ENCODE peak calls at places on chromosome 19, in ten cellular contexts. F is tibial artery, N is fibroblast of the aortic adventitia, E is DND-41, H is AG04449, P is heart right ventricle, V is GM20000, O is fibroblast of mammary gland, M is RWPE1, D is H9. G is an unnamed sample.

GRCh38 chr19:39351537-39352037 is 9.4 kb downstream of the SAMD4B start:
- DNase-seq in F (no peak), N (peak), E (no peak), H (no peak), P (no peak), V (peak), O (peak), M (no peak), D (no peak), G (no peak)

GRCh38 chr19:19039901-19040300 is 6.5 kb downstream of the ARMC6 start:
- DNase-seq in F (no peak), N (no peak), E (no peak), H (no peak), P (no peak), V (no peak), O (no peak), M (no peak), D (no peak), G (no peak)

GRCh38 chr19:14536926-14537692 is 7.7 kb downstream of the TECR start:
- DNase-seq in F (peak), N (peak), E (peak), H (no peak), P (peak), V (peak), O (peak), M (peak), D (peak), G (peak)

GRCh38 chr19:30174357-30174645 is 197.9 kb upstream of the ZNF536 start:
- DNase-seq in F (no peak), N (no peak), E (no peak), H (no peak), P (no peak), V (no peak), O (no peak), M (no peak), D (no peak), G (no peak)

GRCh38 chr19:2059422-2060201 is 8.6 kb upstream of the MKNK2 start:
- DNase-seq in F (peak), N (peak), E (no peak), H (no peak), P (peak), V (no peak), O (peak), M (peak), D (no peak), G (peak)

GRCh38 chr19:34254552-34255432 is at the start of gene GARRE1:
- DNase-seq in F (no peak), N (no peak), E (peak), H (no peak), P (peak), V (peak), O (no peak), M (peak), D (peak), G (peak)

GRCh38 chr19:18453269-18454024 is 15.5 kb upstream of the ISYNA1 start:
- DNase-seq in F (no peak), N (no peak), E (no peak), H (no peak), P (no peak), V (no peak), O (peak), M (no peak), D (no peak), G (no peak)

GRCh38 chr19:55632463-55632834 is 8.1 kb upstream of the ZNF784 start:
- DNase-seq in F (peak), N (peak), E (peak), H (peak), P (no peak), V (peak), O (peak), M (no peak), D (peak), G (peak)

GRCh38 chr19:28258794-28259193 is 954.2 kb downstream of the UQCRFS1 start:
- DNase-seq in F (no peak), N (no peak), E (no peak), H (no peak), P (no peak), V (no peak), O (no peak), M (no peak), D (no peak), G (no peak)

GRCh38 chr19:39709026-39709872 is 5.0 kb downstream of the LGALS14 start:
- DNase-seq in F (no peak), N (no peak), E (no peak), H (no peak), P (no peak), V (no peak), O (no peak), M (peak), D (no peak), G (no peak)

GRCh38 chr19:7230826-7231225 is 63.4 kb downstream of the INSR start:
- DNase-seq in F (peak), N (peak), E (no peak), H (no peak), P (peak), V (no peak), O (no peak), M (no peak), D (no peak), G (no peak)

GRCh38 chr19:30074741-30075460 is 132.9 kb downstream of the URI1 start:
- DNase-seq in F (no peak), N (no peak), E (no peak), H (no peak), P (no peak), V (no peak), O (no peak), M (no peak), D (no peak), G (peak)

GRCh38 chr19:45693168-45693788 is 812 bp downstream of the QPCTL start:
- DNase-seq in F (peak), N (peak), E (peak), H (no peak), P (peak), V (peak), O (peak), M (peak), D (peak), G (peak)

GRCh38 chr19:18233224-18233825 is 7.1 kb upstream of the PDE4C start:
- DNase-seq in F (no peak), N (peak), E (peak), H (no peak), P (peak), V (peak), O (peak), M (peak), D (peak), G (peak)

GRCh38 chr19:45448425-45448756 is 19.4 kb upstream of the FOSB start:
- DNase-seq in F (no peak), N (no peak), E (no peak), H (no peak), P (no peak), V (no peak), O (no peak), M (no peak), D (no peak), G (no peak)

GRCh38 chr19:46288896-46289588 is 7.8 kb upstream of the HIF3A start:
- DNase-seq in F (peak), N (peak), E (no peak), H (no peak), P (peak), V (no peak), O (peak), M (peak), D (no peak), G (no peak)

GRCh38 chr19:1027953-1028902 is 1.8 kb downstream of the CNN2 start:
- DNase-seq in F (peak), N (peak), E (peak), H (peak), P (peak), V (peak), O (peak), M (peak), D (peak), G (no peak)

GRCh38 chr19:18119243-18120105 is 21.9 kb downstream of the MAST3 start:
- DNase-seq in F (no peak), N (no peak), E (peak), H (no peak), P (no peak), V (peak), O (no peak), M (no peak), D (no peak), G (no peak)

GRCh38 chr19:39319892-39320168 is 833 bp downstream of the LRFN1 start:
- DNase-seq in F (no peak), N (no peak), E (no peak), H (no peak), P (no peak), V (no peak), O (no peak), M (no peak), D (no peak), G (peak)

GRCh38 chr19:2170219-2170618 is 6.5 kb downstream of the DOT1L start:
- DNase-seq in F (no peak), N (no peak), E (no peak), H (no peak), P (no peak), V (no peak), O (no peak), M (no peak), D (peak), G (peak)

GRCh38 chr19:11964858-11965645 is at the start of gene ZNF763:
- DNase-seq in F (peak), N (peak), E (peak), H (no peak), P (peak), V (peak), O (peak), M (peak), D (peak), G (peak)

GRCh38 chr19:43626838-43627237 is 7.4 kb upstream of the ZNF428 start:
- DNase-seq in F (no peak), N (no peak), E (no peak), H (no peak), P (no peak), V (no peak), O (no peak), M (no peak), D (no peak), G (no peak)

GRCh38 chr19:51124729-51125128 is at the start of gene SIGLEC9:
- DNase-seq in F (peak), N (no peak), E (no peak), H (no peak), P (peak), V (no peak), O (no peak), M (no peak), D (no peak), G (no peak)

GRCh38 chr19:48867922-48868195 is 558 bp downstream of the PLEKHA4 start:
- DNase-seq in F (no peak), N (no peak), E (no peak), H (no peak), P (no peak), V (no peak), O (no peak), M (no peak), D (no peak), G (no peak)

GRCh38 chr19:604355-604754 is 14.7 kb downstream of the HCN2 start:
- DNase-seq in F (no peak), N (no peak), E (peak), H (no peak), P (no peak), V (no peak), O (no peak), M (peak), D (peak), G (no peak)

GRCh38 chr19:18741124-18741493 is 50.0 kb downstream of the COMP start:
- DNase-seq in F (no peak), N (no peak), E (no peak), H (no peak), P (no peak), V (no peak), O (no peak), M (no peak), D (no peak), G (no peak)

GRCh38 chr19:854549-854948 is 2.4 kb downstream of the ELANE start:
- DNase-seq in F (no peak), N (no peak), E (no peak), H (no peak), P (no peak), V (no peak), O (no peak), M (no peak), D (no peak), G (no peak)

GRCh38 chr19:5125797-5126497 is 157.0 kb downstream of the KDM4B start:
- DNase-seq in F (no peak), N (no peak), E (no peak), H (no peak), P (no peak), V (no peak), O (no peak), M (no peak), D (peak), G (no peak)

GRCh38 chr19:848457-848921 is 3.6 kb upstream of the ELANE start:
- DNase-seq in F (peak), N (no peak), E (no peak), H (no peak), P (peak), V (no peak), O (peak), M (no peak), D (no peak), G (no peak)

GRCh38 chr19:20422616-20423205 is 142.9 kb downstream of the ZNF737 start:
- DNase-seq in F (no peak), N (no peak), E (no peak), H (no peak), P (no peak), V (no peak), O (peak), M (no peak), D (no peak), G (peak)

GRCh38 chr19:10061717-10062310 is 24.3 kb upstream of the SHFL start:
- DNase-seq in F (no peak), N (no peak), E (peak), H (no peak), P (no peak), V (no peak), O (no peak), M (peak), D (peak), G (no peak)

GRCh38 chr19:29516821-29517395 is 8.9 kb upstream of the VSTM2B start:
- DNase-seq in F (no peak), N (no peak), E (no peak), H (no peak), P (no peak), V (no peak), O (no peak), M (no peak), D (no peak), G (peak)

GRCh38 chr19:54554896-54555295 is 18.7 kb upstream of the LILRA2 start:
- DNase-seq in F (no peak), N (no peak), E (no peak), H (no peak), P (no peak), V (no peak), O (no peak), M (no peak), D (no peak), G (no peak)

GRCh38 chr19:13004273-13004672 is 9.0 kb downstream of the NFIX start:
- DNase-seq in F (no peak), N (no peak), E (no peak), H (no peak), P (no peak), V (no peak), O (no peak), M (no peak), D (no peak), G (no peak)

GRCh38 chr19:28703400-28703956 is 509.5 kb downstream of the UQCRFS1 start:
- DNase-seq in F (no peak), N (no peak), E (no peak), H (no peak), P (no peak), V (no peak), O (no peak), M (no peak), D (no peak), G (no peak)

GRCh38 chr19:28633223-28634030 is 579.5 kb downstream of the UQCRFS1 start:
- DNase-seq in F (no peak), N (peak), E (peak), H (no peak), P (no peak), V (peak), O (peak), M (no peak), D (peak), G (peak)

GRCh38 chr19:3601021-3601420 is 5.7 kb downstream of the TBXA2R start:
- DNase-seq in F (no peak), N (no peak), E (no peak), H (no peak), P (no peak), V (no peak), O (no peak), M (no peak), D (no peak), G (no peak)

GRCh38 chr19:3604227-3604986 is 2.3 kb downstream of the TBXA2R start:
- DNase-seq in F (peak), N (no peak), E (no peak), H (no peak), P (no peak), V (no peak), O (no peak), M (no peak), D (no peak), G (no peak)

GRCh38 chr19:3603121-3603841 is 3.4 kb downstream of the TBXA2R start:
- DNase-seq in F (peak), N (no peak), E (no peak), H (no peak), P (no peak), V (no peak), O (no peak), M (no peak), D (no peak), G (no peak)

GRCh38 chr19:3595521-3596061 is 10.3 kb downstream of the GIPC3 start:
- DNase-seq in F (no peak), N (no peak), E (no peak), H (no peak), P (no peak), V (no peak), O (no peak), M (no peak), D (peak), G (no peak)

DNA sequence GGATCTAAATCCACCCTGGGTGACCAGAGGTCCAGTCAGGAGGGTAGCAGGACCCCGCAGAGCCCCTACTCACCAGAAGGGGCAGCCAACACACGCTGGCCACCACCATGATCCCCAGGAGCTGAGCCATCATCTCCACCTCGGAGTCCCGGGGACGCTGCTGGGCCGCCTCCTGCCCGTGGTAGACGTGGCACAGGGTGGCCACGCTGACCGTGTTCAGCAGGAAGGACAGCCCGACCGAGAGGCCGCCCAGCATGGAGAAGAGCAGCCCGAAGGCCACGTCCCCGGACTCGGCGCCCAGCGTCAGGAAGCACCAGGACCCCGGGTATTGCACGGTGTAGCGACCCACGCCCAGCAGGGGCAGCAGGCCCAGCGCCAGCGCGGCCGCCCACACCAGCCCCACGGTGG is 6.9 kb downstream of the TBXA2R start:
- DNase-seq in F (no peak), N (no peak), E (no peak), H (no peak), P (peak), V (no peak), O (no peak), M (no peak), D (peak), G (no peak)
- TF ChIP-seq CTCF in F (no peak), N (peak), E (peak), H (peak), P (no peak), V (no peak), O (no peak), M (no peak), D (peak), G (no peak)

GRCh38 chr19:31353826-31354225 is 4.6 kb upstream of the TSHZ3 start:
- DNase-seq in F (no peak), N (no peak), E (no peak), H (no peak), P (no peak), V (no peak), O (no peak), M (no peak), D (peak), G (no peak)
- TF ChIP-seq CTCF in F (no peak), N (no peak), E (no peak), H (no peak), P (no peak), V (no peak), O (no peak), M (no peak), D (peak), G (no peak)

DNA sequence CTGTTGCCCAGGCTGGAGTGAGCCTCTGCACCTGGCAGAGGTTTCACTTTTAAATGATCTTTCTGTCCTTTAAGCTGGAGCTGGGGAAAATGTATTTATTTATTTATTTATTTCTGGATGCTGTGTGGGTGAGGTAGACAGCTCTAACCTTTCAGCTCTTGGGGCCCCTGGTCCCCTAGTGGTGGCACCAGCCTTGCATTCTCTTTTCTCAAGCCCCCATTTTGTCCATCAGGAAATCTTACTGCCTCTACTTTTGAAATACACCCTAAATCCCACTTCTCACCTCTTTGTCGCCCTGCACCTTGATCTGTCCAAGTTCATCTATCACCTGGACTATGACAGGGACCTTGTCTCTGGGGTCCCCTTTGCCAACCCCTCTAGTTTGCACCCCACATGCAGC is 2.1 kb upstream of the B9D2 start:
- DNase-seq in F (no peak), N (no peak), E (no peak), H (no peak), P (no peak), V (no peak), O (no peak), M (no peak), D (no peak), G (no peak)
- TF ChIP-seq CTCF in F (no peak), N (peak), E (peak), H (no peak), P (no peak), V (no peak), O (peak), M (no peak), D (peak), G (no peak)

DNA sequence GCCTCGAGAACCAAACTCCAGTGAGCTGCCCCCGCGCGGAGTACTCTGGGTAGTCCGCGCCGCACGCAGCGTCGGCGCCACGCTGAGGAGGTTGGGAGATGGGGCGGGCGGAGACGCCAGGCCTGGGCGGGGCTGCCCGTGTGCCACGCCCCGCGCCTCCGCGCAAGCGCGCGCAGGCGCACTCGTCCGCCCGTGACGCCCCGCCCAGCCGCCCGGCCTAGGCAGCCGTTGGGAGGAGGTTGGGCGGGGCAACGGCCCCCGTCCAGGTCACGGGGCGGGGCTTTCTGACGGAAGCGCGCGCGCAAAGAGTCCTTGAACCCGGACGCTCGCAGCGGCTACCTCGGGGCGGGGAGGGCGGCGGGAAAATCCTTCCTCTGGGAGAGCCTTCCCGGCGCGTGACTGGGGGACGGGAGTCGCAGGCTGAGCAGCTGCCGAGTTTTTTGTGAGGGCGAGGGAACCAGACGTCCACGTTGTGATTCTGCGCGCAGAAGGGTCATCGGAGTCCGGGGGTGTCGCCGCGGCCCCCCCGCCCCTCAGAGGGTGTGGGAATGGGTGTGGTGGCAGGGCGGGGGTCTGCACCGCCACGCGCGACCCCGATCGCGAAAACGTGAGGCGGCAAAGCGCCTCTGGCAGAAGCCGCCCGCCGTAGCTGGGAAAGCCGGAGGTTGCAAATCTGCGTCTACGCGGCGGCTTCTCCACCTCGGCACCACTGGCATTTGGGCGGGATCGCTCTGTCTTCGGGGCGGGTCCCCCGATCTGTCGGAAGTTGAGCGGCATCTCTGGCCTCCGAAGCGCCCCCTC is at the start of gene MED26:
- DNase-seq in F (peak), N (peak), E (peak), H (peak), P (peak), V (peak), O (peak), M (peak), D (peak), G (peak)
- TF ChIP-seq CTCF in F (no peak), N (no peak), E (peak), H (peak), P (no peak), V (no peak), O (no peak), M (no peak), D (no peak), G (no peak)

GRCh38 chr19:52749780-52750179 is 14.9 kb upstream of the ZNF611 start:
- DNase-seq in F (no peak), N (no peak), E (no peak), H (no peak), P (no peak), V (no peak), O (no peak), M (no peak), D (no peak), G (no peak)

GRCh38 chr19:52742516-52742915 is 7.7 kb upstream of the ZNF611 start:
- DNase-seq in F (no peak), N (no peak), E (peak), H (no peak), P (no peak), V (no peak), O (no peak), M (no peak), D (no peak), G (no peak)

GRCh38 chr19:52748336-52748950 is 13.6 kb upstream of the ZNF611 start:
- DNase-seq in F (peak), N (peak), E (no peak), H (no peak), P (no peak), V (no peak), O (peak), M (peak), D (no peak), G (no peak)
- TF ChIP-seq CTCF in F (peak), N (peak), E (peak), H (no peak), P (peak), V (no peak), O (peak), M (no peak), D (peak), G (peak)